ENCODE peak calls at places on chromosome 15, in ten cellular contexts. One of them, this sample, is unnamed.

GRCh38 chr15:67148196-67148701 is 82.8 kb downstream of the SMAD3 start:
- DNase-seq in PC-3: peak; percentile 94
- DNase-seq in colonic mucosa: peak; percentile 58
- DNase-seq in ascending aorta: no peak
- DNase-seq in breast epithelium: no peak
- DNase-seq in tibial nerve: no peak
- DNase-seq in K562: no peak
- DNase-seq in IMR-90: peak; percentile 74
- DNase-seq in left ventricle myocardium inferior: no peak
- DNase-seq in CD8-positive, alpha-beta T cell: no peak
- DNase-seq in this sample: no peak

GRCh38 chr15:79292011-79292410 is 9.5 kb downstream of the ANKRD34C start:
- DNase-seq in breast epithelium: no peak
- DNase-seq in ascending aorta: no peak
- DNase-seq in tibial nerve: no peak
- DNase-seq in left ventricle myocardium inferior: no peak
- DNase-seq in K562: no peak
- DNase-seq in CD8-positive, alpha-beta T cell: no peak
- DNase-seq in PC-3: no peak
- DNase-seq in IMR-90: no peak
- DNase-seq in colonic mucosa: no peak
- DNase-seq in this sample: no peak

GRCh38 chr15:71970435-71970834 is 147.5 kb downstream of the MYO9A start:
- DNase-seq in left ventricle myocardium inferior: no peak
- DNase-seq in colonic mucosa: no peak
- DNase-seq in CD8-positive, alpha-beta T cell: no peak
- DNase-seq in tibial nerve: no peak
- DNase-seq in K562: no peak
- DNase-seq in IMR-90: no peak
- DNase-seq in PC-3: no peak
- DNase-seq in ascending aorta: no peak
- DNase-seq in breast epithelium: no peak
- DNase-seq in this sample: no peak

GRCh38 chr15:89143503-89144162 is 55.4 kb downstream of the ABHD2 start:
- DNase-seq in K562: no peak
- DNase-seq in breast epithelium: no peak
- DNase-seq in colonic mucosa: no peak
- DNase-seq in PC-3: peak; percentile 40
- DNase-seq in CD8-positive, alpha-beta T cell: no peak
- DNase-seq in ascending aorta: peak; percentile 62
- DNase-seq in tibial nerve: no peak
- DNase-seq in IMR-90: peak; percentile 90
- DNase-seq in left ventricle myocardium inferior: no peak
- DNase-seq in this sample: peak; percentile 69

GRCh38 chr15:64636101-64636500 is 139.3 kb downstream of the RBPMS2 start:
- DNase-seq in CD8-positive, alpha-beta T cell: no peak
- DNase-seq in IMR-90: no peak
- DNase-seq in colonic mucosa: no peak
- DNase-seq in K562: no peak
- DNase-seq in breast epithelium: no peak
- DNase-seq in tibial nerve: no peak
- DNase-seq in left ventricle myocardium inferior: no peak
- DNase-seq in ascending aorta: no peak
- DNase-seq in PC-3: no peak
- DNase-seq in this sample: no peak

GRCh38 chr15:64111679-64112050 is 15.9 kb downstream of the SNX1 start:
- DNase-seq in breast epithelium: no peak
- DNase-seq in PC-3: no peak
- DNase-seq in tibial nerve: no peak
- DNase-seq in ascending aorta: no peak
- DNase-seq in K562: no peak
- DNase-seq in CD8-positive, alpha-beta T cell: no peak
- DNase-seq in IMR-90: no peak
- DNase-seq in left ventricle myocardium inferior: no peak
- DNase-seq in colonic mucosa: no peak
- DNase-seq in this sample: no peak

GRCh38 chr15:90463381-90463780 is 66.3 kb upstream of the CRTC3 start:
- DNase-seq in K562: no peak
- DNase-seq in tibial nerve: no peak
- DNase-seq in left ventricle myocardium inferior: no peak
- DNase-seq in IMR-90: peak; percentile 76
- DNase-seq in ascending aorta: no peak
- DNase-seq in breast epithelium: no peak
- DNase-seq in colonic mucosa: no peak
- DNase-seq in CD8-positive, alpha-beta T cell: no peak
- DNase-seq in PC-3: peak; percentile 22
- DNase-seq in this sample: no peak

GRCh38 chr15:61527836-61528589 is 298.9 kb upstream of the RORA start:
- DNase-seq in CD8-positive, alpha-beta T cell: no peak
- DNase-seq in IMR-90: no peak
- DNase-seq in tibial nerve: no peak
- DNase-seq in K562: no peak
- DNase-seq in PC-3: no peak
- DNase-seq in breast epithelium: no peak
- DNase-seq in colonic mucosa: no peak
- DNase-seq in left ventricle myocardium inferior: no peak
- DNase-seq in ascending aorta: no peak
- DNase-seq in this sample: no peak

GRCh38 chr15:89669941-89670340 is 9.2 kb downstream of the PLIN1 start:
- DNase-seq in K562: no peak
- DNase-seq in IMR-90: no peak
- DNase-seq in tibial nerve: no peak
- DNase-seq in PC-3: no peak
- DNase-seq in breast epithelium: no peak
- DNase-seq in CD8-positive, alpha-beta T cell: no peak
- DNase-seq in ascending aorta: peak; percentile 56
- DNase-seq in colonic mucosa: no peak
- DNase-seq in left ventricle myocardium inferior: no peak
- DNase-seq in this sample: no peak

GRCh38 chr15:78241017-78241416 is 6.7 kb upstream of the ACSBG1 start:
- DNase-seq in PC-3: peak; percentile 81
- DNase-seq in K562: peak; percentile 89
- DNase-seq in CD8-positive, alpha-beta T cell: peak; percentile 76
- DNase-seq in ascending aorta: peak; percentile 86
- DNase-seq in breast epithelium: peak; percentile 86
- DNase-seq in colonic mucosa: peak; percentile 94
- DNase-seq in left ventricle myocardium inferior: peak; percentile 86
- DNase-seq in IMR-90: peak; percentile 59
- DNase-seq in tibial nerve: peak; percentile 92
- DNase-seq in this sample: peak; percentile 92

GRCh38 chr15:59632714-59633113 is 21.1 kb downstream of the GCNT3 start:
- DNase-seq in breast epithelium: no peak
- DNase-seq in left ventricle myocardium inferior: no peak
- DNase-seq in IMR-90: no peak
- DNase-seq in CD8-positive, alpha-beta T cell: no peak
- DNase-seq in K562: peak; percentile 27
- DNase-seq in tibial nerve: no peak
- DNase-seq in PC-3: peak; percentile 28
- DNase-seq in colonic mucosa: no peak
- DNase-seq in ascending aorta: no peak
- DNase-seq in this sample: no peak

DNA sequence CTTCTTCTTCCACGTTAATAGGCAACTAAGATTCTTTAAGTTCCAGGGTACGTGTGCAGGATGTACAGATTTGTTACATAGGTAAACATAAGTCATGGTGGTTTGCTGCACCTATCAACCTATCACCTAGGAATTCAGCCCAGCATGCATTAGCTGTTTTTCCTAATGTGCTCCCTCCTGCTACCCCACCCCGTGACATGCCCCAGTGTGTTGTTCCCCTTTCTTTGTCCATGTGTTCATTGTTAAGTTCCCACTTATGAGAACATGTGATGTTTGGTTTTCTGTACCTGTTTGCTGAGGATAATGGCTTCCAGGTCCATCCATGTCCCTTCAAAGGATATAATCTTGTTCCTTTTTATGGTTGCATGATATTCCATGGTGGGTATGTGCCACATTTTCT is 21.1 kb downstream of the GTF2A2 start:
- DNase-seq in colonic mucosa: no peak
- DNase-seq in tibial nerve: no peak
- DNase-seq in PC-3: peak; percentile 9
- DNase-seq in K562: no peak
- DNase-seq in left ventricle myocardium inferior: no peak
- DNase-seq in breast epithelium: no peak
- DNase-seq in ascending aorta: no peak
- DNase-seq in CD8-positive, alpha-beta T cell: no peak
- DNase-seq in IMR-90: no peak
- DNase-seq in this sample: no peak
- H3K36me3 ChIP-seq in colonic mucosa: no peaks in the 10 kb centered on the region
- H3K36me3 ChIP-seq in tibial nerve: no peaks in the 10 kb centered on the region
- H3K36me3 ChIP-seq in PC-3: peaks cover 6% of the 10 kb centered on the region
- H3K36me3 ChIP-seq in K562: peaks cover 32% of the 10 kb centered on the region
- H3K36me3 ChIP-seq in left ventricle myocardium inferior: peaks cover 38% of the 10 kb centered on the region
- H3K36me3 ChIP-seq in breast epithelium: no peaks in the 10 kb centered on the region
- H3K36me3 ChIP-seq in ascending aorta: peaks cover 23% of the 10 kb centered on the region
- H3K36me3 ChIP-seq in CD8-positive, alpha-beta T cell: no peaks in the 10 kb centered on the region
- H3K36me3 ChIP-seq in IMR-90: peaks cover 7% of the 10 kb centered on the region
- H3K36me3 ChIP-seq in this sample: peaks cover under 1% of the 10 kb centered on the region

GRCh38 chr15:86911022-86911421 is 831.4 kb downstream of the AGBL1 start:
- DNase-seq in tibial nerve: no peak
- DNase-seq in CD8-positive, alpha-beta T cell: no peak
- DNase-seq in K562: no peak
- DNase-seq in PC-3: no peak
- DNase-seq in left ventricle myocardium inferior: no peak
- DNase-seq in breast epithelium: no peak
- DNase-seq in ascending aorta: no peak
- DNase-seq in colonic mucosa: no peak
- DNase-seq in IMR-90: no peak
- DNase-seq in this sample: no peak

GRCh38 chr15:86919581-86919980 is 839.9 kb downstream of the AGBL1 start:
- DNase-seq in breast epithelium: no peak
- DNase-seq in tibial nerve: no peak
- DNase-seq in K562: no peak
- DNase-seq in colonic mucosa: no peak
- DNase-seq in PC-3: no peak
- DNase-seq in ascending aorta: no peak
- DNase-seq in left ventricle myocardium inferior: no peak
- DNase-seq in IMR-90: no peak
- DNase-seq in CD8-positive, alpha-beta T cell: no peak
- DNase-seq in this sample: no peak

GRCh38 chr15:86915811-86916331 is 836.2 kb downstream of the AGBL1 start:
- DNase-seq in PC-3: peak; percentile 48
- DNase-seq in K562: peak; percentile 22
- DNase-seq in CD8-positive, alpha-beta T cell: no peak
- DNase-seq in colonic mucosa: no peak
- DNase-seq in tibial nerve: peak; percentile 19
- DNase-seq in breast epithelium: no peak
- DNase-seq in IMR-90: peak; percentile 13
- DNase-seq in left ventricle myocardium inferior: no peak
- DNase-seq in ascending aorta: no peak
- DNase-seq in this sample: no peak

DNA sequence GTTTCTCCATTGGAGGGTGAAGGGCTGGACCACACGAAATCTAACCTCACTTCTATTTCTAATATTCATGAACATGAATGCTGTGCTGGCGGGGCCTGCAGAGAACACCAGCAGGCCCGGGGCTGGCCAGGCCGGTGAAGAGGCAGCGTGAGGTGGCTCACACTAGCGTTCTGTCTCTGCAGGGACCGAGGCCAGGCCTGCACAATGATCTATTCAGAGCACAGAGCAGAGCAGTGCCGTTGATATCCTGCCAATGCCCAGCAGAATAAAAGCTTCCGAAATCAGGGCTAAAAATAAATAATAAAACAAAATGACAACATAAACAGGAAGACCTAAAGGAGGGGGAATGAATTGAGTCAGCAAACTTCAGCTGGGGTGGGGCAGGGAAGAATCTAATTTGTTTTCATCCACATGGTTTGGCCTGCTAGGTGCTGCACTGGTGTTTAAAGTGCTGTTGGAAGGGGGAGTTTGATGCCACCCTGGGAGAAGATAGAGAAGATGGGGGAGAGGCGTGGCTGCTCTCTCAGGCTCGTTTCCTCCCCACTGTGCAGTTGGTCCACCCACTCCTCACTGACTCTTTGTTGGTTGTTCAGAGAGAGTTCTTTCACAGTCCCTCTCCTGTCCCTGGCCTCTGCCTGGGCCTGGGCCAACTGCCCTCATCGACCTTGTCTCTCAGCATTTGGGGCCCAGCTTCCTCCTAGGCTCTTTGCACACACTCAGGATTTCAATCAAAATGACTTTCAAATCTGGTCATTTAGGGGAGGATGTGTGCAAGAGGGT is 837.2 kb downstream of the AGBL1 start:
- DNase-seq in K562: no peak
- DNase-seq in colonic mucosa: no peak
- DNase-seq in PC-3: no peak
- DNase-seq in left ventricle myocardium inferior: peak; percentile 65
- DNase-seq in CD8-positive, alpha-beta T cell: no peak
- DNase-seq in tibial nerve: peak; percentile 16
- DNase-seq in breast epithelium: no peak
- DNase-seq in IMR-90: no peak
- DNase-seq in ascending aorta: no peak
- DNase-seq in this sample: no peak
- TF ChIP-seq CTCF in K562: no peak
- TF ChIP-seq CTCF in colonic mucosa: no peak
- TF ChIP-seq CTCF in PC-3: no peak
- TF ChIP-seq CTCF in left ventricle myocardium inferior: no peak
- TF ChIP-seq CTCF in CD8-positive, alpha-beta T cell: no peak
- TF ChIP-seq CTCF in tibial nerve: no peak
- TF ChIP-seq CTCF in breast epithelium: no peak
- TF ChIP-seq CTCF in IMR-90: no peak
- TF ChIP-seq CTCF in ascending aorta: no peak
- TF ChIP-seq CTCF in this sample: no peak

GRCh38 chr15:31869640-31870335 is 160.5 kb upstream of the CHRNA7 start:
- DNase-seq in breast epithelium: no peak
- DNase-seq in K562: no peak
- DNase-seq in IMR-90: no peak
- DNase-seq in ascending aorta: no peak
- DNase-seq in colonic mucosa: no peak
- DNase-seq in left ventricle myocardium inferior: no peak
- DNase-seq in PC-3: no peak
- DNase-seq in tibial nerve: no peak
- DNase-seq in CD8-positive, alpha-beta T cell: no peak
- DNase-seq in this sample: peak; percentile 80
- H3K4me3 ChIP-seq in breast epithelium: peak overlapping the region; percentile 64
- H3K4me3 ChIP-seq in K562: no peak overlapping the region
- H3K4me3 ChIP-seq in IMR-90: peak overlapping the region; percentile 84
- H3K4me3 ChIP-seq in ascending aorta: peak overlapping the region; percentile 74
- H3K4me3 ChIP-seq in colonic mucosa: peak overlapping the region; percentile 24
- H3K4me3 ChIP-seq in left ventricle myocardium inferior: peak overlapping the region; percentile 75
- H3K4me3 ChIP-seq in PC-3: no peak overlapping the region
- H3K4me3 ChIP-seq in tibial nerve: peak overlapping the region; percentile 54
- H3K4me3 ChIP-seq in CD8-positive, alpha-beta T cell: no peak overlapping the region
- H3K4me3 ChIP-seq in this sample: peak overlapping the region; percentile 65

DNA sequence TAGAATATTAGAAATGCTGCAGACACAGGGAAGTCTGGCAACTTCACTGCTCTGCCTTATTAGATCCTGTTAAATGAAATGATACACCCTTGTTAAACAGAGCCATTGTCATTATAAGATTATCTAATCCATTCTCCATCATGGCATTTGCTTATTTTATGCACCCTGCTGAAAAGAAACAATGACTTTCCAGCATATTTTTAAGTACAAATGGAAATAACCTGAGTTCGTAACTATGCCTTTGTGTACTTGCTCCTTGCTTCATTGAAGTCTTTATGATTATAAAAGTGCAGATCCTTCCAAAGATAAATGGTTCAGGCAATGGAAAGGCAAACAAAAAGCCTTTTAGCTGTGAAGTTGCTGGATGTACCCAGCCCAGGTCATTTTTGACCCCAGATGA is 195.7 kb downstream of the AGBL1 start:
- DNase-seq in CD8-positive, alpha-beta T cell: no peak
- DNase-seq in PC-3: no peak
- DNase-seq in breast epithelium: no peak
- DNase-seq in ascending aorta: no peak
- DNase-seq in left ventricle myocardium inferior: no peak
- DNase-seq in IMR-90: no peak
- DNase-seq in colonic mucosa: no peak
- DNase-seq in tibial nerve: no peak
- DNase-seq in K562: no peak
- DNase-seq in this sample: no peak
- H3K36me3 ChIP-seq in CD8-positive, alpha-beta T cell: no peaks in the 10 kb centered on the region
- H3K36me3 ChIP-seq in PC-3: no peaks in the 10 kb centered on the region
- H3K36me3 ChIP-seq in breast epithelium: no peaks in the 10 kb centered on the region
- H3K36me3 ChIP-seq in ascending aorta: no peaks in the 10 kb centered on the region
- H3K36me3 ChIP-seq in left ventricle myocardium inferior: no peaks in the 10 kb centered on the region
- H3K36me3 ChIP-seq in IMR-90: no peaks in the 10 kb centered on the region
- H3K36me3 ChIP-seq in colonic mucosa: no peaks in the 10 kb centered on the region
- H3K36me3 ChIP-seq in tibial nerve: no peaks in the 10 kb centered on the region
- H3K36me3 ChIP-seq in K562: no peaks in the 10 kb centered on the region
- H3K36me3 ChIP-seq in this sample: no peaks in the 10 kb centered on the region